ENCODE peak calls at places on chromosomes 16 and 17, in four cellular contexts. T, E, S and F are unnamed samples.

GRCh38 chr17:39156491-39156890 is 5.1 kb upstream of the PLXDC1 start:
- DNase-seq in S (no peak), T (no peak), E (no peak), F (no peak)

GRCh38 chr17:31587462-31587861 is 196.0 kb downstream of the RAB11FIP4 start:
- DNase-seq in T (no peak), S (no peak), E (no peak), F (no peak)

GRCh38 chr17:74780443-74781238 is 4.5 kb upstream of the NAT9 start:
- DNase-seq in T (no peak), S (peak), E (no peak), F (no peak)

GRCh38 chr16:80964351-80964750 is 42.3 kb downstream of the CMC2 start:
- DNase-seq in S (no peak), T (no peak), E (no peak), F (no peak)

GRCh38 chr17:45782889-45783592 is 1.1 kb upstream of the CRHR1 start:
- DNase-seq in E (peak), T (no peak), S (no peak), F (peak)

GRCh38 chr17:67477687-67478086 is 100.6 kb downstream of the PITPNC1 start:
- DNase-seq in T (no peak), E (no peak), S (no peak), F (no peak)

GRCh38 chr17:12688382-12688781 is 22.7 kb downstream of the MYOCD start:
- DNase-seq in T (no peak), S (no peak), E (no peak), F (no peak)

GRCh38 chr16:20740007-20740883 is 1.4 kb downstream of the THUMPD1 start:
- DNase-seq in E (no peak), T (no peak), S (no peak), F (no peak)

GRCh38 chr17:8326591-8327583 is 12.8 kb upstream of the ODF4 start:
- DNase-seq in E (peak), S (no peak), T (no peak), F (peak)

GRCh38 chr16:77945126-77945525 is 77.2 kb upstream of the CLEC3A start:
- DNase-seq in T (no peak), E (no peak), S (no peak), F (no peak)